ENCODE peak calls at places on chromosomes 13 and 19, in six cellular contexts. One of them, this sample, is unnamed.

GRCh38 chr13:74133657-74134201 is 475 bp downstream of the KLF12 start:
- DNase-seq in GM23338: peak; percentile 85
- DNase-seq in lower lobe of right lung: peak; percentile 82
- DNase-seq in body of pancreas: peak; percentile 60
- DNase-seq in astrocyte: peak; percentile 95
- DNase-seq in fibroblast of lung: peak; percentile 97
- DNase-seq in this sample: peak; percentile 79

GRCh38 chr13:20150561-20150960 is 10.3 kb downstream of the GJA3 start:
- DNase-seq in GM23338: no peak
- DNase-seq in astrocyte: no peak
- DNase-seq in lower lobe of right lung: no peak
- DNase-seq in fibroblast of lung: no peak
- DNase-seq in body of pancreas: no peak
- DNase-seq in this sample: no peak

GRCh38 chr13:81987159-81987558 is 1646.2 kb upstream of the SPRY2 start:
- DNase-seq in fibroblast of lung: no peak
- DNase-seq in body of pancreas: no peak
- DNase-seq in astrocyte: no peak
- DNase-seq in lower lobe of right lung: no peak
- DNase-seq in GM23338: peak; percentile 49
- DNase-seq in this sample: no peak

GRCh38 chr19:35874392-35874930 is 6.1 kb downstream of the APLP1 start:
- DNase-seq in fibroblast of lung: no peak
- DNase-seq in lower lobe of right lung: no peak
- DNase-seq in GM23338: no peak
- DNase-seq in body of pancreas: no peak
- DNase-seq in astrocyte: no peak
- DNase-seq in this sample: no peak

GRCh38 chr13:77918391-77919261 is at the start of gene EDNRB:
- DNase-seq in lower lobe of right lung: peak; percentile 62
- DNase-seq in fibroblast of lung: peak; percentile 38
- DNase-seq in astrocyte: peak; percentile 17
- DNase-seq in GM23338: peak; percentile 81
- DNase-seq in body of pancreas: peak; percentile 15
- DNase-seq in this sample: peak; percentile 40

GRCh38 chr13:95624020-95624419 is 20.5 kb downstream of the DZIP1 start:
- DNase-seq in lower lobe of right lung: no peak
- DNase-seq in GM23338: peak; percentile 90
- DNase-seq in fibroblast of lung: peak; percentile 52
- DNase-seq in astrocyte: peak; percentile 31
- DNase-seq in body of pancreas: peak; percentile 37
- DNase-seq in this sample: no peak

GRCh38 chr19:29040291-29040690 is 172.7 kb downstream of the UQCRFS1 start:
- DNase-seq in astrocyte: no peak
- DNase-seq in fibroblast of lung: no peak
- DNase-seq in lower lobe of right lung: no peak
- DNase-seq in body of pancreas: no peak
- DNase-seq in GM23338: no peak
- DNase-seq in this sample: no peak

GRCh38 chr13:100601716-100602115 is 13.1 kb upstream of the GGACT start:
- DNase-seq in body of pancreas: no peak
- DNase-seq in lower lobe of right lung: no peak
- DNase-seq in fibroblast of lung: no peak
- DNase-seq in GM23338: no peak
- DNase-seq in astrocyte: no peak
- DNase-seq in this sample: no peak

GRCh38 chr19:3365447-3366103 is 808 bp upstream of the NFIC start:
- DNase-seq in fibroblast of lung: peak; percentile 73
- DNase-seq in GM23338: no peak
- DNase-seq in lower lobe of right lung: peak; percentile 82
- DNase-seq in body of pancreas: peak; percentile 77
- DNase-seq in astrocyte: peak; percentile 57
- DNase-seq in this sample: no peak

GRCh38 chr13:84821261-84821660 is 939.0 kb upstream of the SLITRK1 start:
- DNase-seq in GM23338: no peak
- DNase-seq in lower lobe of right lung: no peak
- DNase-seq in body of pancreas: no peak
- DNase-seq in fibroblast of lung: peak; percentile 11
- DNase-seq in astrocyte: peak; percentile 22
- DNase-seq in this sample: no peak

GRCh38 chr19:35860818-35861639 is 4.3 kb downstream of the KIRREL2 start:
- DNase-seq in GM23338: peak; percentile 98
- DNase-seq in body of pancreas: no peak
- DNase-seq in fibroblast of lung: no peak
- DNase-seq in astrocyte: no peak
- DNase-seq in lower lobe of right lung: no peak
- DNase-seq in this sample: peak; percentile 40

GRCh38 chr13:60629158-60629557 is 232.1 kb downstream of the TDRD3 start:
- DNase-seq in lower lobe of right lung: no peak
- DNase-seq in astrocyte: no peak
- DNase-seq in GM23338: peak; percentile 16
- DNase-seq in body of pancreas: no peak
- DNase-seq in fibroblast of lung: no peak
- DNase-seq in this sample: no peak

GRCh38 chr13:66534561-66534960 is 695.6 kb downstream of the PCDH9 start:
- DNase-seq in GM23338: no peak
- DNase-seq in astrocyte: peak; percentile 27
- DNase-seq in lower lobe of right lung: no peak
- DNase-seq in fibroblast of lung: peak; percentile 52
- DNase-seq in body of pancreas: no peak
- DNase-seq in this sample: no peak

GRCh38 chr13:31765441-31765840 is 26.1 kb downstream of the RXFP2 start:
- DNase-seq in GM23338: no peak
- DNase-seq in fibroblast of lung: peak; percentile 93
- DNase-seq in body of pancreas: no peak
- DNase-seq in lower lobe of right lung: no peak
- DNase-seq in astrocyte: peak; percentile 91
- DNase-seq in this sample: no peak

GRCh38 chr13:49620170-49620621 is 8.1 kb upstream of the ARL11 start:
- DNase-seq in lower lobe of right lung: no peak
- DNase-seq in GM23338: no peak
- DNase-seq in body of pancreas: no peak
- DNase-seq in astrocyte: no peak
- DNase-seq in fibroblast of lung: no peak
- DNase-seq in this sample: no peak

GRCh38 chr19:4376245-4376990 is 23.9 kb downstream of the SH3GL1 start:
- DNase-seq in body of pancreas: peak; percentile 49
- DNase-seq in GM23338: peak; percentile 57
- DNase-seq in fibroblast of lung: no peak
- DNase-seq in lower lobe of right lung: no peak
- DNase-seq in astrocyte: no peak
- DNase-seq in this sample: no peak

GRCh38 chr13:74979703-74980102 is 502.3 kb downstream of the TBC1D4 start:
- DNase-seq in lower lobe of right lung: no peak
- DNase-seq in body of pancreas: no peak
- DNase-seq in fibroblast of lung: no peak
- DNase-seq in astrocyte: no peak
- DNase-seq in GM23338: no peak
- DNase-seq in this sample: no peak

GRCh38 chr19:31386806-31387205 is 37.6 kb upstream of the TSHZ3 start:
- DNase-seq in astrocyte: no peak
- DNase-seq in body of pancreas: no peak
- DNase-seq in fibroblast of lung: no peak
- DNase-seq in GM23338: no peak
- DNase-seq in lower lobe of right lung: no peak
- DNase-seq in this sample: no peak

GRCh38 chr13:25397763-25398162 is 26.0 kb downstream of the ATP8A2 start:
- DNase-seq in body of pancreas: no peak
- DNase-seq in fibroblast of lung: no peak
- DNase-seq in GM23338: no peak
- DNase-seq in lower lobe of right lung: no peak
- DNase-seq in astrocyte: no peak
- DNase-seq in this sample: no peak

GRCh38 chr19:49442793-49443365 is 1.6 kb upstream of the SLC17A7 start:
- DNase-seq in body of pancreas: peak; percentile 92
- DNase-seq in astrocyte: peak; percentile 61
- DNase-seq in GM23338: peak; percentile 100
- DNase-seq in lower lobe of right lung: peak; percentile 96
- DNase-seq in fibroblast of lung: peak; percentile 78
- DNase-seq in this sample: peak; percentile 97

DNA sequence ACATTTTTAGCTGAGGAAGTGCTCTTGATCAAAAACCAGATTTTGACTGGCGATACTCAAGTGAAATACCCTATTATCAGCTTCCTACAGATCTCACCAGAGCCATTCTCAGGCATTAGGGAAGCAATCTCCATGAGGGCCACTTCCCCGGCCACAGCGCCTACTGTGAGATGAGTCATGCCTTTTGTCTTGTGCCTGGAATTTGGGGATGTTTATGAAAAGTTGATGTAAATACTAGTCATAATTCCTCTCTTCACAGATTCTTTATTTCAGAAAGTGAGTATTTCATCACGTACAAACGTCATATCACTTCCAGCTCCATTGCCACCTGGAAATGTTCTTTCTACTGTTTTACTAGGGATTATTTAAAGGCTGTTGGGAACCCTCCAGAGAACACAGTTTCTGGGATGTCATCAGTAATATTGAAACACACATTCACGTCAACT is 25.3 kb upstream of the SLC46A3 start:
- DNase-seq in lower lobe of right lung: no peak
- DNase-seq in GM23338: peak; percentile 44
- DNase-seq in fibroblast of lung: peak; percentile 55
- DNase-seq in body of pancreas: no peak
- DNase-seq in astrocyte: peak; percentile 33
- DNase-seq in this sample: no peak
- H3K27ac ChIP-seq in lower lobe of right lung: peak overlapping the region; percentile 36
- H3K27ac ChIP-seq in GM23338: peak overlapping the region; percentile 20
- H3K27ac ChIP-seq in fibroblast of lung: no peak overlapping the region
- H3K27ac ChIP-seq in body of pancreas: no peak overlapping the region
- H3K27ac ChIP-seq in astrocyte: peak overlapping the region; percentile 31
- H3K27ac ChIP-seq in this sample: no peak overlapping the region

DNA sequence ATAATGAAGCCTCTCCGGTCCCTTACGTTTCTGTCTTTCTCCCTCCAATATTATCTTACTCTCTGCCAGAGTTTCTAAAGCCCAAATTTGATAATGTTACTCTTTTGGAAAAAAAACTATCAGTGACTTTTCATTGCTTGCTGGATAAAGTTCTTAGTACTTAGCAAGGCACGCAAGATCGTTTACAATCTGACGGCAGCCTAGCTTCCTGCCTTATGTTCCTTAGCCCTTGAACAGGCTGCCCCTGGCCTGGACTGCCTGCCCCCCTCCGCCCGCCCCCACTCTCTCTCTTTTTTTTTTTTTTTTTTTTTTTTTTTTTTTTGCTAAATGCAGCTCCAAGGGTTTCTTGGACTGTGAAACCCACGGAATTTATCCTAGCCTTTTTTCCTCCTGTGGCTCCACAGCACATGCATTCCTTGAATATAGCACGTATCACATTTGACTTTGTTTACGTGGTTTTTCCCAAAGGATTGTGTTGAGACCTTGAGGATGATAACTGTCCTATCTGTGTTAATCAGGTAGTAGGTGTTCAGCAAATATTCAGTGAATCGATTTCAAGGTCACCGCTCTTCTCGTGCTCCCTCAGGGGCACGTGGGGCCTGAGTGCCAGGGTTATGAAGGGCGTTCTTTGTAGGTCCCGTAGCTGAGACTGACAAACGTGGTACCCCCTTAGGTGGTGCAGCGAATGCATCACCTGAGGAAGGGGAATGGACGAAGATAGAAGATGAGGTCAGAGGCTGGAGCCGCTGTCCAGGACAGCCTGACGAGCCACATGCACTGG is 130.9 kb upstream of the RNF113B start:
- DNase-seq in body of pancreas: peak; percentile 27
- DNase-seq in lower lobe of right lung: no peak
- DNase-seq in GM23338: no peak
- DNase-seq in astrocyte: no peak
- DNase-seq in fibroblast of lung: peak; percentile 25
- DNase-seq in this sample: peak; percentile 26
- H3K27ac ChIP-seq in body of pancreas: peak overlapping the region; percentile 36
- H3K27ac ChIP-seq in lower lobe of right lung: peak overlapping the region; percentile 72
- H3K27ac ChIP-seq in GM23338: peak overlapping the region; percentile 89
- H3K27ac ChIP-seq in astrocyte: no peak overlapping the region
- H3K27ac ChIP-seq in fibroblast of lung: peak overlapping the region; percentile 67
- H3K27ac ChIP-seq in this sample: peak overlapping the region; percentile 67

DNA sequence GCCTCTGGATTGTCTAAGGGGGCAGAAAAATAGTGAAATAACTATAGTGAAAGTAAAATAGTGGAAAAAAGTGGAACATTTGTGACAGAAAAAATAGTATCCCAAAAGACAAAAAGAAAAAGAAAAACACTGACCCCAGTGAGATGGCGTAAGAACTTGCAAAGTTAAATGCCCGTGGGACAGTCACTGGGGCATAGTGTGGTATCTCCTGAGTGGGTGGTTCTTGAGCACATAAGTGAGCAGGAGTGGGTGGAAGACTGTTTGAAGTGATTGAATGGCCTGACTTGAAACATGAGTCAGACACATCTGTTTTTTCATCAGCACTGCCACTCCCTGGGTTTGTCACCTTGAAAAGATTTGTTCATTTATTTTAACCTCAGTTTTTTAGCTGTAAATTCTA is 2.5 kb downstream of the ZNF430 start:
- DNase-seq in GM23338: no peak
- DNase-seq in lower lobe of right lung: no peak
- DNase-seq in body of pancreas: no peak
- DNase-seq in astrocyte: peak; percentile 80
- DNase-seq in fibroblast of lung: peak; percentile 85
- DNase-seq in this sample: no peak
- H3K27ac ChIP-seq in GM23338: peak overlapping the region; percentile 18
- H3K27ac ChIP-seq in lower lobe of right lung: no peak overlapping the region
- H3K27ac ChIP-seq in body of pancreas: no peak overlapping the region
- H3K27ac ChIP-seq in astrocyte: peak overlapping the region; percentile 24
- H3K27ac ChIP-seq in fibroblast of lung: no peak overlapping the region
- H3K27ac ChIP-seq in this sample: no peak overlapping the region

GRCh38 chr19:16575282-16575681 is 3.1 kb upstream of the SLC35E1 start:
- DNase-seq in body of pancreas: no peak
- DNase-seq in astrocyte: no peak
- DNase-seq in fibroblast of lung: no peak
- DNase-seq in GM23338: no peak
- DNase-seq in lower lobe of right lung: no peak
- DNase-seq in this sample: no peak

GRCh38 chr19:16571689-16572331 is 405 bp downstream of the SLC35E1 start:
- DNase-seq in fibroblast of lung: peak; percentile 39
- DNase-seq in astrocyte: no peak
- DNase-seq in lower lobe of right lung: peak; percentile 71
- DNase-seq in GM23338: peak; percentile 57
- DNase-seq in body of pancreas: no peak
- DNase-seq in this sample: no peak

GRCh38 chr19:16573925-16574324 is 1.7 kb upstream of the SLC35E1 start:
- DNase-seq in lower lobe of right lung: no peak
- DNase-seq in astrocyte: no peak
- DNase-seq in GM23338: no peak
- DNase-seq in body of pancreas: no peak
- DNase-seq in fibroblast of lung: no peak
- DNase-seq in this sample: no peak

GRCh38 chr19:16572332-16573211 is at the start of gene SLC35E1:
- DNase-seq in body of pancreas: peak; percentile 97
- DNase-seq in fibroblast of lung: peak; percentile 94
- DNase-seq in lower lobe of right lung: peak; percentile 97
- DNase-seq in GM23338: peak; percentile 98
- DNase-seq in astrocyte: peak; percentile 88
- DNase-seq in this sample: peak; percentile 98

DNA sequence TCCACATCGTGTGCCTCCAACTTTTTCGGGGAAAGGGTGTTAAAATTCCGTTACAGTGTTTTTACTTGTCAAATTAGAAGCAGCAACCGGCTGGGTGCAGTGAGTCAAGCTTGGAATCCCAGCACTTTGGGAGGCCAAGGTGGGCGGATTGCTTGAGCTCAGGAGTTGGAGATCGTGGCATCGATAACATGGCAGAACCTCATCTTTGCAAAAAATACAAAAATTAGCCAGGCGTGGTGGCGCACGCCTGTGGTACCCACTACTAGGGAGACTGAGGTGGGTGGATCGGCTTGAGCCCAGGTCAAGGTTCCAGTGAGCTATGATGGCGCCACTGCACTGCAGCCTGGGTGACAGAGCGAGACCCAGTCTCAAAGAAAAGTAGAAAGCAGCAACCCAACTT is 1.1 kb upstream of the SLC35E1 start:
- DNase-seq in astrocyte: no peak
- DNase-seq in fibroblast of lung: no peak
- DNase-seq in lower lobe of right lung: peak; percentile 25
- DNase-seq in body of pancreas: no peak
- DNase-seq in GM23338: no peak
- DNase-seq in this sample: no peak
- H3K27ac ChIP-seq in astrocyte: no peak overlapping the region
- H3K27ac ChIP-seq in fibroblast of lung: peak overlapping the region; percentile 86
- H3K27ac ChIP-seq in lower lobe of right lung: peak overlapping the region; percentile 89
- H3K27ac ChIP-seq in body of pancreas: peak overlapping the region; percentile 72
- H3K27ac ChIP-seq in GM23338: peak overlapping the region; percentile 90
- H3K27ac ChIP-seq in this sample: peak overlapping the region; percentile 86